ENCODE peak calls at places on chromosomes 4 and X, in seven cellular contexts. R is astrocyte of the spinal cord; C is SK-N-SH; B is activated effector memory CD4-positive, alpha-beta T cell treated with anti-CD3 and anti-CD28 coated beads, Interleukin-2, amount 50 U/mL, for 16 hours; N is NCI-H1694; H is thoracic aorta; T is GM13976. K is an unnamed sample.

GRCh38 chr4:109410226-109410625 is 23.4 kb upstream of the SEC24B start:
- DNase-seq in N (no peak), C (no peak), H (no peak), R (no peak), B (no peak), T (no peak), K (no peak)

GRCh38 chr4:22458112-22458511 is 57.8 kb downstream of the ADGRA3 start:
- DNase-seq in B (no peak), R (no peak), T (no peak), C (no peak), N (no peak), H (no peak), K (no peak)

GRCh38 chrX:136186023-136186413 is 38.7 kb downstream of the FHL1 start:
- DNase-seq in R (no peak), B (no peak), T (no peak), H (no peak), C (no peak), N (no peak), K (no peak)

GRCh38 chr4:39716356-39716755 is 18.4 kb downstream of the UBE2K start:
- DNase-seq in T (no peak), C (no peak), H (no peak), B (no peak), R (no peak), N (no peak), K (no peak)

GRCh38 chrX:78329486-78329885 is 2.1 kb upstream of the CYSLTR1 start:
- DNase-seq in R (no peak), C (no peak), H (no peak), T (no peak), B (peak; percentile 63), N (no peak), K (no peak)

GRCh38 chr4:135177323-135177722 is 975.7 kb upstream of the PABPC4L start:
- DNase-seq in H (no peak), T (no peak), B (no peak), N (no peak), R (peak; percentile 5), C (no peak), K (no peak)

GRCh38 chr4:89586864-89587263 is 250.1 kb downstream of the SNCA start:
- DNase-seq in N (no peak), T (no peak), H (no peak), C (no peak), R (peak; percentile 35), B (no peak), K (no peak)

GRCh38 chr4:14650127-14650526 is 352.2 kb upstream of the CPEB2 start:
- DNase-seq in H (no peak), R (peak; percentile 38), C (no peak), N (no peak), B (no peak), T (no peak), K (no peak)

GRCh38 chrX:617401-617800 is 13.2 kb upstream of the SHOX start:
- DNase-seq in T (no peak), C (no peak), R (no peak), N (no peak), H (no peak), B (no peak), K (no peak)

GRCh38 chr4:106809083-106809482 is 227.0 kb downstream of the DKK2 start:
- DNase-seq in B (no peak), N (no peak), T (no peak), H (no peak), C (peak; percentile 4), R (peak; percentile 57), K (no peak)

GRCh38 chr4:109429545-109429944 is 4.1 kb upstream of the SEC24B start:
- DNase-seq in B (no peak), N (no peak), R (no peak), T (no peak), C (no peak), H (no peak), K (no peak)

GRCh38 chrX:32530802-32531403 is 680.4 kb downstream of the DMD start:
- DNase-seq in T (no peak), H (no peak), R (peak; percentile 30), B (no peak), N (peak; percentile 9), C (no peak), K (no peak)

GRCh38 chr4:150385606-150386005 is 196.3 kb upstream of the MAB21L2 start:
- DNase-seq in T (no peak), B (no peak), H (no peak), N (no peak), C (no peak), R (peak; percentile 89), K (no peak)

GRCh38 chr4:171067422-171067821 is 745.8 kb upstream of the GALNTL6 start:
- DNase-seq in T (no peak), B (no peak), C (no peak), H (no peak), N (no peak), R (no peak), K (no peak)

GRCh38 chr4:107699466-107700206 is 20.4 kb downstream of the PAPSS1 start:
- DNase-seq in C (no peak), B (no peak), T (no peak), R (peak; percentile 32), N (no peak), H (no peak), K (no peak)

GRCh38 chr4:184250795-184251679 is 33.4 kb upstream of the ENPP6 start:
- DNase-seq in B (no peak), T (peak; percentile 63), C (peak; percentile 70), R (peak; percentile 58), N (peak; percentile 31), H (no peak), K (no peak)

GRCh38 chr4:77605210-77605902 is at the start of gene CXCL13:
- DNase-seq in C (no peak), T (no peak), R (no peak), N (no peak), B (no peak), H (no peak), K (no peak)

GRCh38 chr4:123345132-123345923 is 51.3 kb upstream of the SPRY1 start:
- DNase-seq in N (no peak), H (no peak), T (no peak), C (no peak), R (no peak), B (no peak), K (no peak)

GRCh38 chr4:2935762-2936743 is 27.2 kb downstream of the NOP14 start:
- DNase-seq in C (no peak), H (peak; percentile 2), T (peak; percentile 57), B (peak; percentile 91), N (no peak), R (peak; percentile 22), K (peak; percentile 47)

GRCh38 chrX:143240658-143241057 is 214.9 kb downstream of the SPANXN4 start:
- DNase-seq in C (no peak), H (no peak), R (no peak), N (no peak), B (no peak), T (no peak), K (no peak)

GRCh38 chrX:30620980-30621716 is 32.1 kb upstream of the GK start:
- DNase-seq in C (no peak), T (no peak), H (no peak), N (no peak), B (no peak), R (peak; percentile 79), K (no peak)

GRCh38 chr4:48047421-48047844 is 30.9 kb downstream of the NIPAL1 start:
- DNase-seq in N (no peak), R (no peak), T (peak; percentile 55), B (peak; percentile 86), C (no peak), H (no peak), K (no peak)

GRCh38 chr4:94595880-94596483 is 144.2 kb downstream of the PDLIM5 start:
- DNase-seq in C (peak; percentile 42), H (no peak), B (no peak), T (peak; percentile 48), N (no peak), R (peak; percentile 72), K (no peak)

GRCh38 chr4:93751410-93751809 is 77.1 kb upstream of the ATOH1 start:
- DNase-seq in B (no peak), N (no peak), R (no peak), T (no peak), H (no peak), C (no peak), K (no peak)